ENCODE peak calls at places on chromosomes 3 and 15, in ten cellular contexts. C, I, B, E, J, U, Y, O, Q and T are unnamed samples.
A peak's percentile ranks its signal among the peaks of the same experiment; 100 is the strongest.

GRCh38 chr3:133749427-133750200 is 3.4 kb downstream of the TF start:
- DNase-seq in Y (no peak), U (no peak), Q (no peak), J (no peak), E (no peak), B (no peak), I (no peak), C (no peak), O (no peak), T (no peak)

GRCh38 chr15:38217181-38217580 is 35.5 kb upstream of the SPRED1 start:
- DNase-seq in E (no peak), C (peak; percentile 85), Q (peak; percentile 76), I (no peak), B (peak; percentile 76), O (peak; percentile 82), Y (no peak), U (peak; percentile 73), J (no peak), T (peak; percentile 23)

GRCh38 chr3:47319952-47320351 is 37.2 kb downstream of the KLHL18 start:
- DNase-seq in I (no peak), C (no peak), B (no peak), O (no peak), Y (no peak), J (no peak), Q (no peak), E (no peak), U (no peak), T (no peak)

GRCh38 chr15:69729167-69729748 is 276.6 kb downstream of the RPLP1 start:
- DNase-seq in J (peak; percentile 86), I (peak; percentile 39), O (peak; percentile 45), Q (peak; percentile 25), C (peak; percentile 45), B (peak; percentile 8), E (no peak), U (no peak), Y (no peak), T (no peak)

GRCh38 chr15:81297580-81298575 is 26.1 kb downstream of the STARD5 start:
- DNase-seq in B (no peak), I (no peak), J (peak; percentile 38), O (peak; percentile 17), U (no peak), E (no peak), Y (no peak), C (no peak), Q (no peak), T (no peak)

GRCh38 chr3:63069780-63070540 is 194.7 kb upstream of the CADPS start:
- DNase-seq in E (no peak), O (no peak), J (no peak), U (no peak), Q (no peak), C (no peak), I (no peak), Y (no peak), B (no peak), T (no peak)

GRCh38 chr15:78018968-78019644 is 58.4 kb downstream of the TBC1D2B start:
- DNase-seq in I (no peak), Q (no peak), O (no peak), U (no peak), B (no peak), J (peak; percentile 20), E (no peak), C (no peak), Y (no peak), T (no peak)

GRCh38 chr15:79615754-79616153 is 183.6 kb downstream of the MINAR1 start:
- DNase-seq in I (no peak), U (no peak), B (no peak), C (no peak), E (no peak), Y (no peak), J (no peak), O (no peak), Q (no peak), T (no peak)

GRCh38 chr3:126441256-126441880 is 34.3 kb downstream of the ZXDC start:
- DNase-seq in E (no peak), B (no peak), I (no peak), C (no peak), Y (no peak), U (no peak), Q (no peak), J (no peak), O (no peak), T (no peak)

GRCh38 chr15:60708684-60709083 is 229.7 kb upstream of the ICE2 start:
- DNase-seq in U (no peak), Q (peak; percentile 97), C (no peak), E (no peak), J (no peak), I (peak; percentile 89), B (peak; percentile 99), Y (no peak), O (no peak), T (peak; percentile 91)

GRCh38 chr3:38084019-38084968 is 45.3 kb downstream of the DLEC1 start:
- DNase-seq in E (no peak), U (no peak), I (no peak), O (peak; percentile 62), C (no peak), Y (no peak), J (no peak), B (peak; percentile 19), Q (no peak), T (peak; percentile 1)

GRCh38 chr3:172103724-172104123 is 64.3 kb downstream of the FNDC3B start:
- DNase-seq in I (no peak), E (no peak), O (no peak), J (no peak), B (peak; percentile 71), Y (peak; percentile 81), C (no peak), Q (peak; percentile 67), U (peak; percentile 82), T (no peak)

GRCh38 chr3:66537735-66538134 is 36.9 kb upstream of the LRIG1 start:
- DNase-seq in U (no peak), E (no peak), O (no peak), B (no peak), I (no peak), Q (no peak), J (no peak), C (no peak), Y (no peak), T (no peak)
- H3K4me3 ChIP-seq in U (no peak overlapping the region), E (no peak overlapping the region), O (no peak overlapping the region), B (no peak overlapping the region), I (no peak overlapping the region), Q (no peak overlapping the region), J (no peak overlapping the region), C (no peak overlapping the region), Y (no peak overlapping the region), T (no peak overlapping the region)

GRCh38 chr3:9224490-9224889 is 25.0 kb downstream of the SRGAP3 start:
- DNase-seq in O (peak; percentile 52), I (no peak), U (peak; percentile 47), Q (peak; percentile 17), Y (no peak), E (no peak), B (no peak), J (no peak), C (no peak), T (no peak)
- TF ChIP-seq CTCF in O (peak; percentile 48), I (no peak), U (no peak), Q (peak; percentile 48), Y (peak; percentile 31), E (no peak), B (no peak), J (no peak), C (no peak), T (no peak)

DNA sequence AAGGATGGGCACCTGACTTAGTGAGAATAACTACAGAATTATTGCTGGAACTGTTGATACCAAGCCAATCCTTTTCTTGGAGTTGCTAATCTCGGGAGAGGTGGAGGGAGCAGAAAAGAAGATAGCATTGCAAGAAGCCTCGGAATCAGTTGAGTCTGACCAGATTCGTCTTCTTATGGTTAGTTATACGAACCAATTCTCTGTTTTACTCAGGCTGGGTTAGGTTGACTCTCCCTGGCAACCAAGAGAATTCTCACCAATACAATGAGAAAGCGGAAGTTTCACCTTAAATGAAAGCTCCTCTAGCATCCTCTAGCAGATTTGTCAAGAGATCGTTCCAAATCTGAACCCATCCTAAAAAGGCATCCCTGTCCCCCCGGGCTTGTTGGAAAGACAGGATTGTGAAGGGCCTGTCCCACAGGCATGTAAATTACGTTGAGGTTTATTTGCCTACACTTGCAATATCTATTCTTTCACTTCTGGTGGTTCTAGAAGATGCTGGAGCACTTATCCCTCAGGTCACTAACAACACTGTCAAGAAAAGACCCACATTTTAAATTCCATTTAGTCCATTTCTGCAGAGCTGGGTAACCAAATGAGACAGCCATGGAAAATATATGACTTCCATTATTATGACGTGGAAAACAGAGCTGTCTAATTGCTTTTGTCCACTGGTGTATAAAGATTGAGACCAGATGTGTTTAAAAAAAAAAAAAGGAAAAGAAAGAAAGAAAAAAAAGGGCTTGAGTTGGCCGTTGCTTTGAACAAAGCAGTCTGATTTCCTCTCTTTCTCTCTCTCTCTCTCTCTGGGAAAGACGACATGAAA is 43.3 kb upstream of the UBE2E1 start:
- DNase-seq in U (no peak), O (no peak), Q (no peak), B (no peak), I (no peak), C (no peak), Y (no peak), E (no peak), J (no peak), T (no peak)
- H3K27ac ChIP-seq in U (no peak overlapping the region), O (no peak overlapping the region), Q (no peak overlapping the region), B (peak overlapping the region; percentile 67), I (no peak overlapping the region), C (no peak overlapping the region), Y (no peak overlapping the region), E (no peak overlapping the region), J (no peak overlapping the region), T (no peak overlapping the region)

GRCh38 chr3:112130638-112130993 is 2.4 kb downstream of the GCSAM start:
- DNase-seq in E (no peak), U (no peak), I (no peak), Q (no peak), B (no peak), O (no peak), C (no peak), Y (no peak), J (no peak), T (no peak)

GRCh38 chr3:112132088-112132487 is 960 bp downstream of the GCSAM start:
- DNase-seq in U (no peak), Q (no peak), Y (no peak), O (no peak), B (no peak), J (no peak), E (no peak), I (no peak), C (no peak), T (no peak)

GRCh38 chr3:112132554-112132953 is 494 bp downstream of the GCSAM start:
- DNase-seq in E (no peak), Y (no peak), Q (no peak), U (no peak), C (peak; percentile 54), B (no peak), J (no peak), O (no peak), I (no peak), T (no peak)

GRCh38 chr3:112129925-112130637 is 3.0 kb downstream of the GCSAM start:
- DNase-seq in B (no peak), C (no peak), O (no peak), J (no peak), U (no peak), Q (no peak), E (no peak), I (no peak), Y (no peak), T (no peak)

DNA sequence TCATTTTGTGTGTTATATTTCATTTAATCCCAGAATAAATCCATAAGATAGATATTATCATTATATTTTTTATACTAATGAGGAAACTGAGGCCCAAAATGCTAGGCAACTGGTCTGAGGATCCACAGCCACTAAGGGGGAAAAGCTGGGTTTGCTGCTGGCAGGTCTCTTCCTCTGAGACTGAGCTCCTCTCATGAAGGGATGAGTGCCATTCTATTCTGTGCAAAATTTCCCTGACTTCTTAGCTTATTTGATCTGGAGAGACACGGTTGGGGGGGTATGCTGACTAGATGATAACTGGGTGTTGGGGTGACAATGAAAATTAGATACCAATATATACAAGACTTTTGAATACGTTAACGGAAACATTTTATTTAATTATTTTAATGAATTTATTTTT is 1.9 kb downstream of the GCSAM start:
- DNase-seq in U (no peak), O (no peak), Y (no peak), J (no peak), B (no peak), C (no peak), I (no peak), Q (no peak), E (no peak), T (no peak)
- H3K4me3 ChIP-seq in U (no peak overlapping the region), O (no peak overlapping the region), Y (no peak overlapping the region), J (no peak overlapping the region), B (no peak overlapping the region), C (peak overlapping the region; percentile 14), I (no peak overlapping the region), Q (no peak overlapping the region), E (no peak overlapping the region), T (no peak overlapping the region)